ENCODE peak calls at places on chromosomes 2 and 18, in seven cellular contexts. F, D, P, J, Q, N and I are unnamed samples.

GRCh38 chr2:29377788-29378187 is 262.6 kb downstream of the CLIP4 start:
- DNase-seq in F (no peak), J (no peak), N (no peak), P (no peak), D (no peak), Q (no peak), I (no peak)

GRCh38 chr18:35588995-35589394 is 7.5 kb downstream of the GALNT1 start:
- DNase-seq in D (no peak), J (peak), N (peak), F (peak), P (no peak), Q (no peak), I (no peak)

GRCh38 chr2:147025611-147026010 is 819.2 kb upstream of the ACVR2A start:
- DNase-seq in P (no peak), F (no peak), N (no peak), J (no peak), Q (no peak), D (no peak), I (no peak)

GRCh38 chr18:56458770-56459450 is 179.5 kb downstream of the TXNL1 start:
- DNase-seq in N (no peak), D (no peak), Q (no peak), P (no peak), F (no peak), J (no peak), I (no peak)

GRCh38 chr2:233799087-233799665 is 21.0 kb downstream of the MROH2A start:
- DNase-seq in D (no peak), J (no peak), N (no peak), Q (no peak), F (no peak), P (no peak), I (no peak)

GRCh38 chr2:863732-864450 is 86.8 kb upstream of the SNTG2 start:
- DNase-seq in F (no peak), J (no peak), D (no peak), Q (no peak), N (no peak), P (no peak), I (no peak)

GRCh38 chr18:36511791-36512352 is 214.4 kb downstream of the FHOD3 start:
- DNase-seq in D (no peak), N (no peak), J (no peak), P (no peak), F (no peak), Q (peak), I (no peak)

GRCh38 chr2:27164960-27165763 is 16.4 kb downstream of the TCF23 start:
- DNase-seq in F (no peak), Q (no peak), N (no peak), D (no peak), P (peak), J (no peak), I (no peak)

GRCh38 chr2:164700390-164700789 is 79.1 kb upstream of the GRB14 start:
- DNase-seq in J (no peak), P (no peak), N (no peak), Q (no peak), D (no peak), F (no peak), I (no peak)

GRCh38 chr2:55018619-55019018 is 31.6 kb downstream of the RTN4 start:
- DNase-seq in D (no peak), F (no peak), P (no peak), J (no peak), Q (no peak), N (no peak), I (no peak)

GRCh38 chr18:70276416-70277145 is 12.3 kb upstream of the SOCS6 start:
- DNase-seq in Q (no peak), F (no peak), D (no peak), N (no peak), P (no peak), J (no peak), I (no peak)

GRCh38 chr2:161207941-161208340 is 47.7 kb downstream of the TANK start:
- DNase-seq in D (no peak), N (no peak), P (no peak), J (no peak), Q (no peak), F (no peak), I (no peak)

GRCh38 chr2:38037757-38038615 is 38.0 kb downstream of the CYP1B1 start:
- DNase-seq in Q (no peak), N (no peak), D (no peak), F (no peak), P (peak), J (no peak), I (no peak)

GRCh38 chr2:240921319-240922233 is 15.4 kb downstream of the CROCC2 start:
- DNase-seq in F (no peak), D (no peak), J (no peak), Q (peak), N (no peak), P (no peak), I (no peak)

GRCh38 chr18:49768051-49768391 is 45.3 kb downstream of the ACAA2 start:
- DNase-seq in N (peak), Q (no peak), D (peak), J (peak), F (peak), P (no peak), I (peak)

GRCh38 chr2:68771211-68771721 is 36.7 kb downstream of the ARHGAP25 start:
- DNase-seq in P (no peak), Q (no peak), J (no peak), F (no peak), N (no peak), D (no peak), I (no peak)

GRCh38 chr18:49020129-49020528 is 69.4 kb upstream of the SMAD7 start:
- DNase-seq in Q (peak), D (no peak), J (no peak), N (no peak), P (no peak), F (no peak), I (no peak)

GRCh38 chr2:31197669-31198068 is 19.6 kb downstream of the CAPN14 start:
- DNase-seq in P (no peak), Q (no peak), N (no peak), F (no peak), D (no peak), J (no peak), I (no peak)

GRCh38 chr2:134304726-134305509 is 51.0 kb downstream of the MGAT5 start:
- DNase-seq in D (no peak), F (no peak), P (no peak), Q (no peak), J (no peak), N (no peak), I (peak)

GRCh38 chr2:12720181-12720580 is 3.4 kb downstream of the TRIB2 start:
- DNase-seq in Q (no peak), N (no peak), F (no peak), J (no peak), D (no peak), P (no peak), I (no peak)

DNA sequence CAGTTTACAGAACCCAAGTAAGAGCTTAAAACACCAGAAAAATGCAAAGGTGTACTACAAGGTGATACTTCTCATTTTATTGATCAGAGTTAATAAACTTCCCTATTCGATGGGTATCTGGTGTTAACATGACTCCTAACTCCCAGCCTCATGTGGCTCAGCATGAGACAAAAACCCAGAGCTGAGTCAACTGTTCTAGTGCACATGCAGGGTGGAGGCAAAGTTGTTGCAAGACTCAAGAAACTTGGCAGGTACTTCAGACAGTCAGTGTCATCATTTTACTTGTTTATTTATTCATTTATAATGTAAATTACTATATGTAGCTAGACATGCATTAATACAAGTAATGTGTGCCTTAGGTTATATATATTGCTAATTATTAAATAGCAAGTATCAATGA is 216.6 kb upstream of the DSEL start:
- DNase-seq in F (no peak), J (no peak), P (no peak), N (no peak), D (no peak), Q (no peak), I (no peak)
- TF ChIP-seq JUND in F (no peak), J (no peak), P (no peak), N (no peak), D (no peak), Q (no peak), I (no peak)

DNA sequence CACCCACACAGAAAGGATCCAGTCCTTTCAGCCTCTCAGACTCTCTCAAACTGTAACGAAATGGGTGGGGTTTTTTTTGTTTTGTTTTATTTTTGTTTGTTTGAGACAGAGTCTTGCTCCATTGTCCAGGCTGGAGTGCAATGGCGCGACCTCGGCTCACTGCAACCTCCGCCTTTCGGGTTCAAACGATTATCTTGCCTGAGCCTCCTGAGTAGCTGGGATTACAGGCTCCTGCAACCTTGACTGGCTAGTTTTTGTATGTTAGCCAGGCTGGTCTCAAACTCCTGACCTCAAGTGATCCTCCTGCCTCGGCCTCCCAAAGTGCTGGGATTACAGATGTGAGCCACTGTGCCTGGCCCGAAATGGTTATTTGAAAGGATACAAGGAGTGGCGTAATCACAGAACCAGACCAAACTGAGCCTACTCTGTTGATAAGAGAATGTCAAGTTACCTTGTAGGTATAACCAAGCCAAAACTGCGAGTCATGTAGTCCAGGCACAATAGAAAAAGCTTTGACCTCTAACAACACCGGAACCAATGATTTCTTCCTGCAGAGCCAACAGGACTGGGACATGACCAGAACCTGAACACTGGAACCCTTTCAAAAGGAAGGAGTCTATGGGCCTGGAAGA is 72.5 kb downstream of the NCAPH start:
- DNase-seq in Q (no peak), D (no peak), J (no peak), N (no peak), F (no peak), P (no peak), I (no peak)
- TF ChIP-seq JUND in Q (no peak), D (no peak), J (no peak), N (no peak), F (no peak), P (no peak), I (no peak)

DNA sequence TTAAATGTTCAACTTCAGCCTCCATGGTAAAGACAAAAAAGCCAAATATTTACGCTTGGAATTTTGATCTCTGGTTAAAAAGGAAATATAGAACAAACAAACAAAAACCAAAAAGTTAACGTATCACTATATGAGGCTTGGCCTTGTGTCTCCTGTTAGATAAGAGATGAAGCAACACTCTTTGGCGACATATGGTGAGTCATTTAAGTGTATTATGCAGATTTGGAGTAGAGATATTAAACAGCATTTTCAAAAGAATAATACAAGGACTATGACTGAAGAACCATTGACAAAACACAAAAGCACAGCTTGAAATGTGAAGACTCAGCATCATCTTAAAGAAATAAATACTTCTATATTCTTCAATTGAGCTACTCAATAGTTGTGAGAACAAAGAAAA is 392.2 kb upstream of the LYPD1 start:
- DNase-seq in F (no peak), J (no peak), Q (no peak), N (no peak), D (no peak), P (no peak), I (no peak)
- TF ChIP-seq JUND in F (no peak), J (no peak), Q (no peak), N (no peak), D (no peak), P (no peak), I (no peak)

GRCh38 chr2:105068875-105069274 is 31.0 kb downstream of the MRPS9 start:
- DNase-seq in F (no peak), Q (no peak), P (no peak), N (no peak), D (no peak), J (no peak), I (no peak)
- TF ChIP-seq JUND in F (no peak), Q (no peak), P (no peak), N (no peak), D (no peak), J (no peak), I (no peak)

DNA sequence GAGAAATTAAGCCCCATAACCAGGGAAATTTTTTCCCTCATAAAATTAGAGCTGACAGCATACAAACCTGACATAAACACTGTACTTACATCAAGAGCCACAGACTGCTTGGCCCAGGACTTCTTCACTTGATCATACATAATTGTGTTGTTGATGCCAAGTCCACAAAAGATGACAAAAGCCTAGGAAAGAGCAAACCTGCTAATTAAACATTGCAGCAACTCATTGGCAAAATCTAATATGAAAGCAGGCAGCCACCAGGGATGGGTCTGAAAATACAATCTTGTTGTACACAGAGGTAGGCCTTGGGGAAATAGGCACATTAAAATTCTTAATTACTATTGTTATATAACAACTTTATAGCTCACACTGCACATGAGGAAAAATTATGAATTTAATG is 255.8 kb downstream of the PDE11A start:
- DNase-seq in J (no peak), Q (no peak), D (no peak), F (no peak), N (no peak), P (no peak), I (no peak)
- TF ChIP-seq JUND in J (no peak), Q (no peak), D (no peak), F (no peak), N (no peak), P (no peak), I (no peak)

GRCh38 chr2:157732596-157732995 is 103.9 kb upstream of the ACVR1C start:
- DNase-seq in P (no peak), Q (no peak), N (no peak), F (no peak), J (no peak), D (no peak), I (no peak)
- TF ChIP-seq JUND in P (no peak), Q (no peak), N (no peak), F (no peak), J (no peak), D (no peak), I (no peak)

GRCh38 chr2:15331787-15332186 is 229.3 kb downstream of the NBAS start:
- DNase-seq in Q (no peak), N (peak), D (no peak), F (no peak), P (no peak), J (no peak), I (no peak)
- TF ChIP-seq JUND in Q (no peak), N (no peak), D (no peak), F (no peak), P (no peak), J (no peak), I (no peak)

GRCh38 chr2:207944334-207944733 is 81.0 kb downstream of the PLEKHM3 start:
- DNase-seq in F (no peak), P (no peak), J (no peak), N (no peak), Q (no peak), D (no peak), I (no peak)
- TF ChIP-seq JUND in F (no peak), P (no peak), J (no peak), N (no peak), Q (no peak), D (no peak), I (no peak)